ENCODE peak calls at places on chromosomes 6 and 20, in four cellular contexts. One of them, this sample, is unnamed.

GRCh38 chr20:62737271-62737761 is 28.7 kb downstream of the NTSR1 start:
- DNase-seq in NCI-H1417: no peak
- DNase-seq in stimulated activated CD4-positive, alpha-beta T cell treated with anti-CD3 and anti-CD28 coated beads, Interleukin-12 subunit alpha, Interleukin-12 subunit beta, amount 100 ng/mL, for 24 hours: no peak
- DNase-seq in DMS53: no peak
- DNase-seq in this sample: no peak

GRCh38 chr6:36436466-36436865 is 6.2 kb downstream of the PXT1 start:
- DNase-seq in NCI-H1417: no peak
- DNase-seq in stimulated activated CD4-positive, alpha-beta T cell treated with anti-CD3 and anti-CD28 coated beads, Interleukin-12 subunit alpha, Interleukin-12 subunit beta, amount 100 ng/mL, for 24 hours: no peak
- DNase-seq in DMS53: no peak
- DNase-seq in this sample: no peak

GRCh38 chr6:71181565-71181964 is 107.0 kb upstream of the OGFRL1 start:
- DNase-seq in NCI-H1417: no peak
- DNase-seq in stimulated activated CD4-positive, alpha-beta T cell treated with anti-CD3 and anti-CD28 coated beads, Interleukin-12 subunit alpha, Interleukin-12 subunit beta, amount 100 ng/mL, for 24 hours: no peak
- DNase-seq in DMS53: no peak
- DNase-seq in this sample: no peak

GRCh38 chr6:80465513-80465912 is 359.0 kb downstream of the BCKDHB start:
- DNase-seq in NCI-H1417: no peak
- DNase-seq in stimulated activated CD4-positive, alpha-beta T cell treated with anti-CD3 and anti-CD28 coated beads, Interleukin-12 subunit alpha, Interleukin-12 subunit beta, amount 100 ng/mL, for 24 hours: no peak
- DNase-seq in DMS53: no peak
- DNase-seq in this sample: no peak

GRCh38 chr6:30060634-30060981 is 457 bp upstream of the POLR1H start:
- DNase-seq in NCI-H1417: no peak
- DNase-seq in stimulated activated CD4-positive, alpha-beta T cell treated with anti-CD3 and anti-CD28 coated beads, Interleukin-12 subunit alpha, Interleukin-12 subunit beta, amount 100 ng/mL, for 24 hours: no peak
- DNase-seq in DMS53: peak; percentile 65
- DNase-seq in this sample: peak; percentile 47

GRCh38 chr6:138692058-138692977 is 81.3 kb upstream of the CCDC28A start:
- DNase-seq in NCI-H1417: peak; percentile 96
- DNase-seq in stimulated activated CD4-positive, alpha-beta T cell treated with anti-CD3 and anti-CD28 coated beads, Interleukin-12 subunit alpha, Interleukin-12 subunit beta, amount 100 ng/mL, for 24 hours: peak; percentile 40
- DNase-seq in DMS53: peak; percentile 82
- DNase-seq in this sample: peak; percentile 86

GRCh38 chr6:37488464-37488863 is 11.2 kb downstream of the CCDC167 start:
- DNase-seq in NCI-H1417: no peak
- DNase-seq in stimulated activated CD4-positive, alpha-beta T cell treated with anti-CD3 and anti-CD28 coated beads, Interleukin-12 subunit alpha, Interleukin-12 subunit beta, amount 100 ng/mL, for 24 hours: no peak
- DNase-seq in DMS53: no peak
- DNase-seq in this sample: no peak

GRCh38 chr6:113381957-113382356 is 475.2 kb upstream of the MARCKS start:
- DNase-seq in NCI-H1417: peak; percentile 25
- DNase-seq in stimulated activated CD4-positive, alpha-beta T cell treated with anti-CD3 and anti-CD28 coated beads, Interleukin-12 subunit alpha, Interleukin-12 subunit beta, amount 100 ng/mL, for 24 hours: no peak
- DNase-seq in DMS53: peak; percentile 59
- DNase-seq in this sample: peak; percentile 72

GRCh38 chr6:149593443-149593842 is 27.3 kb downstream of the GINM1 start:
- DNase-seq in NCI-H1417: no peak
- DNase-seq in stimulated activated CD4-positive, alpha-beta T cell treated with anti-CD3 and anti-CD28 coated beads, Interleukin-12 subunit alpha, Interleukin-12 subunit beta, amount 100 ng/mL, for 24 hours: no peak
- DNase-seq in DMS53: no peak
- DNase-seq in this sample: no peak

GRCh38 chr20:24045621-24046020 is 57.0 kb upstream of the GGTLC1 start:
- DNase-seq in NCI-H1417: no peak
- DNase-seq in stimulated activated CD4-positive, alpha-beta T cell treated with anti-CD3 and anti-CD28 coated beads, Interleukin-12 subunit alpha, Interleukin-12 subunit beta, amount 100 ng/mL, for 24 hours: no peak
- DNase-seq in DMS53: no peak
- DNase-seq in this sample: no peak